ENCODE peak calls at places on chromosome 2, in six cellular contexts. G, B, F, P, Q and R are unnamed samples.

GRCh38 chr2:215680605-215681598 is 245.0 kb upstream of the FN1 start:
- DNase-seq in G (no peak), B (no peak), F (no peak), P (no peak), Q (peak; percentile 93), R (peak; percentile 87)

GRCh38 chr2:240956935-240957655 is 41.3 kb upstream of the SNED1 start:
- DNase-seq in G (no peak), B (peak; percentile 20), F (no peak), P (no peak), Q (no peak), R (no peak)

GRCh38 chr2:130369589-130370341 is 13.9 kb downstream of the PTPN18 start:
- DNase-seq in G (no peak), B (no peak), F (no peak), P (no peak), Q (no peak), R (no peak)

GRCh38 chr2:169716938-169717690 is 16.5 kb upstream of the KLHL23 start:
- DNase-seq in G (no peak), B (no peak), F (no peak), P (no peak), Q (peak; percentile 42), R (peak; percentile 28)

GRCh38 chr2:38263293-38263692 is 113.8 kb downstream of the ATL2 start:
- DNase-seq in G (no peak), B (no peak), F (no peak), P (no peak), Q (no peak), R (no peak)

GRCh38 chr2:173054466-173054865 is 21.2 kb upstream of the MAP3K20 start:
- DNase-seq in G (no peak), B (no peak), F (no peak), P (peak; percentile 84), Q (no peak), R (peak; percentile 57)

GRCh38 chr2:216490061-216490460 is 8.6 kb upstream of the RPL37A start:
- DNase-seq in G (no peak), B (no peak), F (no peak), P (peak; percentile 44), Q (peak; percentile 55), R (peak; percentile 80)

GRCh38 chr2:55862269-55862668 is 61.3 kb downstream of the EFEMP1 start:
- DNase-seq in G (no peak), B (no peak), F (no peak), P (peak; percentile 95), Q (peak; percentile 97), R (peak; percentile 99)

GRCh38 chr2:117853873-117854272 is 39.4 kb downstream of the DDX18 start:
- DNase-seq in G (no peak), B (no peak), F (no peak), P (no peak), Q (no peak), R (no peak)
- H2BK120ac ChIP-seq in G (no peak overlapping the region), B (no peak overlapping the region), F (no peak overlapping the region), P (no peak overlapping the region), Q (no peak overlapping the region), R (no peak overlapping the region)

GRCh38 chr2:212424090-212424489 is 114.5 kb downstream of the ERBB4 start:
- DNase-seq in G (no peak), B (no peak), F (no peak), P (peak; percentile 61), Q (no peak), R (no peak)
- H4K91ac ChIP-seq in G (no peak overlapping the region), B (no peak overlapping the region), F (no peak overlapping the region), P (no peak overlapping the region), Q (no peak overlapping the region), R (no peak overlapping the region)

DNA sequence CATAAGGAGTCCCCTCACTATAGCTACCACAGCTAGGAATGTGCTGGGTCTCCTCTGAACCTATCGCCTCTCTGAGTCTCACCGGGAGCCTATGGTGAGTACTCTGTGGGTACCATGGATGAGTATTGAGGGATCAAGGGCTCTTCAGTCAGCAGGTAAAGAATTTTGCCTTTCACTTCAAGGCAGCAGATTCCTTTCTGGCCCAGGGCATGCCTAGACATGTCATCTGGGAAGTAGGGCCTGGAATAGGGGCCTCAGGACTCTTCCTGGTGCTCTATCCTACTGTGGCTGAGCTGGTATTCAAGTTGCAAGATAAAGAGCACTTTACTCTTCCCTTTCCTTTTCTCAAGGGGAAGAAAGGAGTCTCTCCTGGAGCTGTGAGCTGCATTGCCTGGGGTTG is 85.6 kb upstream of the LHCGR start:
- DNase-seq in G (no peak), B (no peak), F (no peak), P (peak; percentile 25), Q (no peak), R (no peak)
- H2BK120ac ChIP-seq in G (no peak overlapping the region), B (no peak overlapping the region), F (peak overlapping the region; percentile 89), P (peak overlapping the region; percentile 64), Q (no peak overlapping the region), R (peak overlapping the region; percentile 83)

GRCh38 chr2:186125156-186125555 is 360.9 kb upstream of the ZC3H15 start:
- DNase-seq in G (no peak), B (no peak), F (no peak), P (no peak), Q (peak; percentile 3), R (no peak)
- H4K91ac ChIP-seq in G (no peak overlapping the region), B (no peak overlapping the region), F (no peak overlapping the region), P (no peak overlapping the region), Q (no peak overlapping the region), R (no peak overlapping the region)

GRCh38 chr2:195601361-195601760 is 55.7 kb upstream of the SLC39A10 start:
- DNase-seq in G (no peak), B (no peak), F (no peak), P (peak; percentile 32), Q (no peak), R (peak; percentile 35)

GRCh38 chr2:195600796-195601195 is 56.2 kb upstream of the SLC39A10 start:
- DNase-seq in G (no peak), B (no peak), F (no peak), P (peak; percentile 94), Q (no peak), R (no peak)

GRCh38 chr2:195604723-195605122 is 52.3 kb upstream of the SLC39A10 start:
- DNase-seq in G (no peak), B (no peak), F (no peak), P (no peak), Q (no peak), R (no peak)

GRCh38 chr2:195602687-195603086 is 54.3 kb upstream of the SLC39A10 start:
- DNase-seq in G (no peak), B (no peak), F (no peak), P (no peak), Q (no peak), R (no peak)

DNA sequence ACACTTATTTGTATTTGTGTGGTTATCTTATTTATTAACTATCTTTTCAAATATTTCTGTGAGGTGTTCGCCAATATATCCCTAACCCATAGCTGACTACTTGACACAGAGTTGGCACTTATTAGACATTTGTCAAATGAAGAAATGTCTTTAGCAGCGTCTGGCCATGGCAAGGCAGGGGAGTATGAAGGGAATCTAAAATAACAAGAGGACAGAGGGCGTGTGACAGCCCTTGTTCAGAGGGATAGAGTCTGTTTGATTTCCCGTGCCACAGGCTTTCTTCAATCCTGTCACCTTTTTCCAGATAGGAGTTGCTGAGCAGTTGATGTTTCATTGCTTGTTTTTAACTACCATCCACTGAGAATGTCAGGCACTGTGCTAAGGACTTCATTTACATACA is 53.6 kb upstream of the SLC39A10 start:
- DNase-seq in G (no peak), B (no peak), F (no peak), P (no peak), Q (no peak), R (no peak)
- H2BK120ac ChIP-seq in G (no peak overlapping the region), B (no peak overlapping the region), F (no peak overlapping the region), P (no peak overlapping the region), Q (no peak overlapping the region), R (no peak overlapping the region)

GRCh38 chr2:23138686-23139085 is 246.3 kb upstream of the KLHL29 start:
- DNase-seq in G (no peak), B (no peak), F (no peak), P (no peak), Q (no peak), R (no peak)

GRCh38 chr2:23133196-23133595 is 251.8 kb upstream of the KLHL29 start:
- DNase-seq in G (no peak), B (no peak), F (no peak), P (no peak), Q (no peak), R (no peak)

GRCh38 chr2:23135481-23136100 is 249.4 kb upstream of the KLHL29 start:
- DNase-seq in G (no peak), B (peak; percentile 53), F (peak; percentile 9), P (peak; percentile 50), Q (no peak), R (no peak)

GRCh38 chr2:23134726-23135125 is 250.3 kb upstream of the KLHL29 start:
- DNase-seq in G (no peak), B (no peak), F (no peak), P (no peak), Q (no peak), R (no peak)

GRCh38 chr2:23137161-23137560 is 247.8 kb upstream of the KLHL29 start:
- DNase-seq in G (no peak), B (no peak), F (no peak), P (no peak), Q (no peak), R (no peak)
- H4K91ac ChIP-seq in G (no peak overlapping the region), B (no peak overlapping the region), F (no peak overlapping the region), P (no peak overlapping the region), Q (no peak overlapping the region), R (no peak overlapping the region)